ENCODE peak calls at places on chromosomes 11 and 22, in nine cellular contexts. One of them, this sample, is unnamed.

GRCh38 chr11:61679893-61680621 is at the start of gene DAGLA:
- DNase-seq in lower lobe of right lung: peak; percentile 82
- DNase-seq in activated B cell treated with CpG ODN at 0.5 μM for 24 hours: peak; percentile 70
- DNase-seq in activated CD4-positive, alpha-beta T cell treated with anti-CD3 and anti-CD28 coated beads, Interleukin-2, amount 10 ng/mL, durations not matched to agents 7 days and 5 days: peak; percentile 70
- DNase-seq in stimulated activated CD4-positive, alpha-beta T cell treated with anti-CD3 and anti-CD28 coated beads, Interleukin-1b, Interleukin-23, amount 100 ng/mL, for 24 hours: peak; percentile 42
- DNase-seq in stimulated activated naive CD8-positive, alpha-beta T cell treated with anti-CD3 and anti-CD28 coated beads, Interleukin-15, amount 100 ng/mL, for 72 hours: peak; percentile 79
- DNase-seq in NCI-H460: peak; percentile 26
- DNase-seq in GDM1: peak; percentile 62
- DNase-seq in skeletal muscle cell: no peak
- DNase-seq in this sample: peak; percentile 14

GRCh38 chr11:3735827-3736226 is 61.5 kb downstream of the NUP98 start:
- DNase-seq in lower lobe of right lung: no peak
- DNase-seq in activated B cell treated with CpG ODN at 0.5 μM for 24 hours: no peak
- DNase-seq in activated CD4-positive, alpha-beta T cell treated with anti-CD3 and anti-CD28 coated beads, Interleukin-2, amount 10 ng/mL, durations not matched to agents 7 days and 5 days: no peak
- DNase-seq in stimulated activated CD4-positive, alpha-beta T cell treated with anti-CD3 and anti-CD28 coated beads, Interleukin-1b, Interleukin-23, amount 100 ng/mL, for 24 hours: no peak
- DNase-seq in stimulated activated naive CD8-positive, alpha-beta T cell treated with anti-CD3 and anti-CD28 coated beads, Interleukin-15, amount 100 ng/mL, for 72 hours: no peak
- DNase-seq in NCI-H460: no peak
- DNase-seq in GDM1: no peak
- DNase-seq in skeletal muscle cell: no peak
- DNase-seq in this sample: no peak

GRCh38 chr11:58900479-58901420 is 38.5 kb upstream of the GLYATL1 start:
- DNase-seq in lower lobe of right lung: peak; percentile 75
- DNase-seq in activated B cell treated with CpG ODN at 0.5 μM for 24 hours: no peak
- DNase-seq in activated CD4-positive, alpha-beta T cell treated with anti-CD3 and anti-CD28 coated beads, Interleukin-2, amount 10 ng/mL, durations not matched to agents 7 days and 5 days: peak; percentile 48
- DNase-seq in stimulated activated CD4-positive, alpha-beta T cell treated with anti-CD3 and anti-CD28 coated beads, Interleukin-1b, Interleukin-23, amount 100 ng/mL, for 24 hours: no peak
- DNase-seq in stimulated activated naive CD8-positive, alpha-beta T cell treated with anti-CD3 and anti-CD28 coated beads, Interleukin-15, amount 100 ng/mL, for 72 hours: peak; percentile 40
- DNase-seq in NCI-H460: peak; percentile 49
- DNase-seq in GDM1: peak; percentile 55
- DNase-seq in skeletal muscle cell: no peak
- DNase-seq in this sample: peak; percentile 9

GRCh38 chr11:60739114-60739513 is 14.6 kb downstream of the MS4A18 start:
- DNase-seq in lower lobe of right lung: no peak
- DNase-seq in activated B cell treated with CpG ODN at 0.5 μM for 24 hours: no peak
- DNase-seq in activated CD4-positive, alpha-beta T cell treated with anti-CD3 and anti-CD28 coated beads, Interleukin-2, amount 10 ng/mL, durations not matched to agents 7 days and 5 days: no peak
- DNase-seq in stimulated activated CD4-positive, alpha-beta T cell treated with anti-CD3 and anti-CD28 coated beads, Interleukin-1b, Interleukin-23, amount 100 ng/mL, for 24 hours: no peak
- DNase-seq in stimulated activated naive CD8-positive, alpha-beta T cell treated with anti-CD3 and anti-CD28 coated beads, Interleukin-15, amount 100 ng/mL, for 72 hours: no peak
- DNase-seq in NCI-H460: no peak
- DNase-seq in GDM1: no peak
- DNase-seq in skeletal muscle cell: no peak
- DNase-seq in this sample: no peak

GRCh38 chr11:116927163-116927772 is 89.8 kb upstream of the APOA1 start:
- DNase-seq in lower lobe of right lung: no peak
- DNase-seq in activated B cell treated with CpG ODN at 0.5 μM for 24 hours: no peak
- DNase-seq in activated CD4-positive, alpha-beta T cell treated with anti-CD3 and anti-CD28 coated beads, Interleukin-2, amount 10 ng/mL, durations not matched to agents 7 days and 5 days: peak; percentile 67
- DNase-seq in stimulated activated CD4-positive, alpha-beta T cell treated with anti-CD3 and anti-CD28 coated beads, Interleukin-1b, Interleukin-23, amount 100 ng/mL, for 24 hours: no peak
- DNase-seq in stimulated activated naive CD8-positive, alpha-beta T cell treated with anti-CD3 and anti-CD28 coated beads, Interleukin-15, amount 100 ng/mL, for 72 hours: peak; percentile 51
- DNase-seq in NCI-H460: no peak
- DNase-seq in GDM1: no peak
- DNase-seq in skeletal muscle cell: no peak
- DNase-seq in this sample: no peak

GRCh38 chr22:46766611-46767010 is 4.2 kb downstream of the TBC1D22A start:
- DNase-seq in lower lobe of right lung: peak; percentile 29
- DNase-seq in activated B cell treated with CpG ODN at 0.5 μM for 24 hours: no peak
- DNase-seq in activated CD4-positive, alpha-beta T cell treated with anti-CD3 and anti-CD28 coated beads, Interleukin-2, amount 10 ng/mL, durations not matched to agents 7 days and 5 days: no peak
- DNase-seq in stimulated activated CD4-positive, alpha-beta T cell treated with anti-CD3 and anti-CD28 coated beads, Interleukin-1b, Interleukin-23, amount 100 ng/mL, for 24 hours: no peak
- DNase-seq in stimulated activated naive CD8-positive, alpha-beta T cell treated with anti-CD3 and anti-CD28 coated beads, Interleukin-15, amount 100 ng/mL, for 72 hours: no peak
- DNase-seq in NCI-H460: no peak
- DNase-seq in GDM1: no peak
- DNase-seq in skeletal muscle cell: no peak
- DNase-seq in this sample: no peak

GRCh38 chr11:42849362-42849761 is 462.4 kb upstream of the API5 start:
- DNase-seq in lower lobe of right lung: no peak
- DNase-seq in activated B cell treated with CpG ODN at 0.5 μM for 24 hours: no peak
- DNase-seq in activated CD4-positive, alpha-beta T cell treated with anti-CD3 and anti-CD28 coated beads, Interleukin-2, amount 10 ng/mL, durations not matched to agents 7 days and 5 days: no peak
- DNase-seq in stimulated activated CD4-positive, alpha-beta T cell treated with anti-CD3 and anti-CD28 coated beads, Interleukin-1b, Interleukin-23, amount 100 ng/mL, for 24 hours: no peak
- DNase-seq in stimulated activated naive CD8-positive, alpha-beta T cell treated with anti-CD3 and anti-CD28 coated beads, Interleukin-15, amount 100 ng/mL, for 72 hours: no peak
- DNase-seq in NCI-H460: no peak
- DNase-seq in GDM1: no peak
- DNase-seq in skeletal muscle cell: no peak
- DNase-seq in this sample: no peak

GRCh38 chr11:60477035-60477445 is 15.5 kb upstream of the MS4A12 start:
- DNase-seq in lower lobe of right lung: no peak
- DNase-seq in activated B cell treated with CpG ODN at 0.5 μM for 24 hours: no peak
- DNase-seq in activated CD4-positive, alpha-beta T cell treated with anti-CD3 and anti-CD28 coated beads, Interleukin-2, amount 10 ng/mL, durations not matched to agents 7 days and 5 days: no peak
- DNase-seq in stimulated activated CD4-positive, alpha-beta T cell treated with anti-CD3 and anti-CD28 coated beads, Interleukin-1b, Interleukin-23, amount 100 ng/mL, for 24 hours: no peak
- DNase-seq in stimulated activated naive CD8-positive, alpha-beta T cell treated with anti-CD3 and anti-CD28 coated beads, Interleukin-15, amount 100 ng/mL, for 72 hours: no peak
- DNase-seq in NCI-H460: no peak
- DNase-seq in GDM1: no peak
- DNase-seq in skeletal muscle cell: no peak
- DNase-seq in this sample: no peak

GRCh38 chr22:19514831-19515565 is 9.2 kb downstream of the CLDN5 start:
- DNase-seq in lower lobe of right lung: no peak
- DNase-seq in activated B cell treated with CpG ODN at 0.5 μM for 24 hours: no peak
- DNase-seq in activated CD4-positive, alpha-beta T cell treated with anti-CD3 and anti-CD28 coated beads, Interleukin-2, amount 10 ng/mL, durations not matched to agents 7 days and 5 days: no peak
- DNase-seq in stimulated activated CD4-positive, alpha-beta T cell treated with anti-CD3 and anti-CD28 coated beads, Interleukin-1b, Interleukin-23, amount 100 ng/mL, for 24 hours: no peak
- DNase-seq in stimulated activated naive CD8-positive, alpha-beta T cell treated with anti-CD3 and anti-CD28 coated beads, Interleukin-15, amount 100 ng/mL, for 72 hours: no peak
- DNase-seq in NCI-H460: no peak
- DNase-seq in GDM1: no peak
- DNase-seq in skeletal muscle cell: peak; percentile 77
- DNase-seq in this sample: no peak

GRCh38 chr11:44434191-44434590 is 124.3 kb upstream of the ALX4 start:
- DNase-seq in lower lobe of right lung: no peak
- DNase-seq in activated B cell treated with CpG ODN at 0.5 μM for 24 hours: no peak
- DNase-seq in activated CD4-positive, alpha-beta T cell treated with anti-CD3 and anti-CD28 coated beads, Interleukin-2, amount 10 ng/mL, durations not matched to agents 7 days and 5 days: no peak
- DNase-seq in stimulated activated CD4-positive, alpha-beta T cell treated with anti-CD3 and anti-CD28 coated beads, Interleukin-1b, Interleukin-23, amount 100 ng/mL, for 24 hours: no peak
- DNase-seq in stimulated activated naive CD8-positive, alpha-beta T cell treated with anti-CD3 and anti-CD28 coated beads, Interleukin-15, amount 100 ng/mL, for 72 hours: no peak
- DNase-seq in NCI-H460: no peak
- DNase-seq in GDM1: no peak
- DNase-seq in skeletal muscle cell: no peak
- DNase-seq in this sample: no peak

GRCh38 chr22:42188808-42189447 is 58.3 kb upstream of the CYP2D6 start:
- DNase-seq in lower lobe of right lung: no peak
- DNase-seq in activated B cell treated with CpG ODN at 0.5 μM for 24 hours: no peak
- DNase-seq in activated CD4-positive, alpha-beta T cell treated with anti-CD3 and anti-CD28 coated beads, Interleukin-2, amount 10 ng/mL, durations not matched to agents 7 days and 5 days: no peak
- DNase-seq in stimulated activated CD4-positive, alpha-beta T cell treated with anti-CD3 and anti-CD28 coated beads, Interleukin-1b, Interleukin-23, amount 100 ng/mL, for 24 hours: no peak
- DNase-seq in stimulated activated naive CD8-positive, alpha-beta T cell treated with anti-CD3 and anti-CD28 coated beads, Interleukin-15, amount 100 ng/mL, for 72 hours: no peak
- DNase-seq in NCI-H460: no peak
- DNase-seq in GDM1: no peak
- DNase-seq in skeletal muscle cell: no peak
- DNase-seq in this sample: no peak

GRCh38 chr11:35288817-35289541 is 130.4 kb downstream of the SLC1A2 start:
- DNase-seq in lower lobe of right lung: no peak
- DNase-seq in activated B cell treated with CpG ODN at 0.5 μM for 24 hours: no peak
- DNase-seq in activated CD4-positive, alpha-beta T cell treated with anti-CD3 and anti-CD28 coated beads, Interleukin-2, amount 10 ng/mL, durations not matched to agents 7 days and 5 days: no peak
- DNase-seq in stimulated activated CD4-positive, alpha-beta T cell treated with anti-CD3 and anti-CD28 coated beads, Interleukin-1b, Interleukin-23, amount 100 ng/mL, for 24 hours: no peak
- DNase-seq in stimulated activated naive CD8-positive, alpha-beta T cell treated with anti-CD3 and anti-CD28 coated beads, Interleukin-15, amount 100 ng/mL, for 72 hours: no peak
- DNase-seq in NCI-H460: no peak
- DNase-seq in GDM1: no peak
- DNase-seq in skeletal muscle cell: no peak
- DNase-seq in this sample: no peak

GRCh38 chr11:65573391-65574146 is 1.2 kb downstream of the FAM89B start:
- DNase-seq in lower lobe of right lung: no peak
- DNase-seq in activated B cell treated with CpG ODN at 0.5 μM for 24 hours: no peak
- DNase-seq in activated CD4-positive, alpha-beta T cell treated with anti-CD3 and anti-CD28 coated beads, Interleukin-2, amount 10 ng/mL, durations not matched to agents 7 days and 5 days: no peak
- DNase-seq in stimulated activated CD4-positive, alpha-beta T cell treated with anti-CD3 and anti-CD28 coated beads, Interleukin-1b, Interleukin-23, amount 100 ng/mL, for 24 hours: no peak
- DNase-seq in stimulated activated naive CD8-positive, alpha-beta T cell treated with anti-CD3 and anti-CD28 coated beads, Interleukin-15, amount 100 ng/mL, for 72 hours: peak; percentile 44
- DNase-seq in NCI-H460: no peak
- DNase-seq in GDM1: no peak
- DNase-seq in skeletal muscle cell: no peak
- DNase-seq in this sample: no peak

GRCh38 chr11:38460901-38461300 is 1862.9 kb upstream of the RAG2 start:
- DNase-seq in lower lobe of right lung: peak; percentile 50
- DNase-seq in activated B cell treated with CpG ODN at 0.5 μM for 24 hours: no peak
- DNase-seq in activated CD4-positive, alpha-beta T cell treated with anti-CD3 and anti-CD28 coated beads, Interleukin-2, amount 10 ng/mL, durations not matched to agents 7 days and 5 days: no peak
- DNase-seq in stimulated activated CD4-positive, alpha-beta T cell treated with anti-CD3 and anti-CD28 coated beads, Interleukin-1b, Interleukin-23, amount 100 ng/mL, for 24 hours: no peak
- DNase-seq in stimulated activated naive CD8-positive, alpha-beta T cell treated with anti-CD3 and anti-CD28 coated beads, Interleukin-15, amount 100 ng/mL, for 72 hours: no peak
- DNase-seq in NCI-H460: no peak
- DNase-seq in GDM1: no peak
- DNase-seq in skeletal muscle cell: peak; percentile 90
- DNase-seq in this sample: no peak

GRCh38 chr11:15627560-15627959 is 512.8 kb downstream of the INSC start:
- DNase-seq in lower lobe of right lung: no peak
- DNase-seq in activated B cell treated with CpG ODN at 0.5 μM for 24 hours: no peak
- DNase-seq in activated CD4-positive, alpha-beta T cell treated with anti-CD3 and anti-CD28 coated beads, Interleukin-2, amount 10 ng/mL, durations not matched to agents 7 days and 5 days: no peak
- DNase-seq in stimulated activated CD4-positive, alpha-beta T cell treated with anti-CD3 and anti-CD28 coated beads, Interleukin-1b, Interleukin-23, amount 100 ng/mL, for 24 hours: no peak
- DNase-seq in stimulated activated naive CD8-positive, alpha-beta T cell treated with anti-CD3 and anti-CD28 coated beads, Interleukin-15, amount 100 ng/mL, for 72 hours: no peak
- DNase-seq in NCI-H460: no peak
- DNase-seq in GDM1: no peak
- DNase-seq in skeletal muscle cell: no peak
- DNase-seq in this sample: no peak

GRCh38 chr11:122306776-122307479 is 190.9 kb upstream of the BLID start:
- DNase-seq in lower lobe of right lung: no peak
- DNase-seq in activated B cell treated with CpG ODN at 0.5 μM for 24 hours: no peak
- DNase-seq in activated CD4-positive, alpha-beta T cell treated with anti-CD3 and anti-CD28 coated beads, Interleukin-2, amount 10 ng/mL, durations not matched to agents 7 days and 5 days: no peak
- DNase-seq in stimulated activated CD4-positive, alpha-beta T cell treated with anti-CD3 and anti-CD28 coated beads, Interleukin-1b, Interleukin-23, amount 100 ng/mL, for 24 hours: no peak
- DNase-seq in stimulated activated naive CD8-positive, alpha-beta T cell treated with anti-CD3 and anti-CD28 coated beads, Interleukin-15, amount 100 ng/mL, for 72 hours: no peak
- DNase-seq in NCI-H460: no peak
- DNase-seq in GDM1: no peak
- DNase-seq in skeletal muscle cell: no peak
- DNase-seq in this sample: no peak

GRCh38 chr22:50705851-50706351 is 32.1 kb upstream of the ACR start:
- DNase-seq in lower lobe of right lung: peak; percentile 40
- DNase-seq in activated B cell treated with CpG ODN at 0.5 μM for 24 hours: no peak
- DNase-seq in activated CD4-positive, alpha-beta T cell treated with anti-CD3 and anti-CD28 coated beads, Interleukin-2, amount 10 ng/mL, durations not matched to agents 7 days and 5 days: no peak
- DNase-seq in stimulated activated CD4-positive, alpha-beta T cell treated with anti-CD3 and anti-CD28 coated beads, Interleukin-1b, Interleukin-23, amount 100 ng/mL, for 24 hours: no peak
- DNase-seq in stimulated activated naive CD8-positive, alpha-beta T cell treated with anti-CD3 and anti-CD28 coated beads, Interleukin-15, amount 100 ng/mL, for 72 hours: no peak
- DNase-seq in NCI-H460: no peak
- DNase-seq in GDM1: no peak
- DNase-seq in skeletal muscle cell: no peak
- DNase-seq in this sample: no peak

GRCh38 chr11:119617343-119617713 is 111.7 kb downstream of the NECTIN1 start:
- DNase-seq in lower lobe of right lung: no peak
- DNase-seq in activated B cell treated with CpG ODN at 0.5 μM for 24 hours: no peak
- DNase-seq in activated CD4-positive, alpha-beta T cell treated with anti-CD3 and anti-CD28 coated beads, Interleukin-2, amount 10 ng/mL, durations not matched to agents 7 days and 5 days: no peak
- DNase-seq in stimulated activated CD4-positive, alpha-beta T cell treated with anti-CD3 and anti-CD28 coated beads, Interleukin-1b, Interleukin-23, amount 100 ng/mL, for 24 hours: no peak
- DNase-seq in stimulated activated naive CD8-positive, alpha-beta T cell treated with anti-CD3 and anti-CD28 coated beads, Interleukin-15, amount 100 ng/mL, for 72 hours: no peak
- DNase-seq in NCI-H460: no peak
- DNase-seq in GDM1: no peak
- DNase-seq in skeletal muscle cell: no peak
- DNase-seq in this sample: no peak

GRCh38 chr11:59283311-59283710 is 70.6 kb upstream of the MPEG1 start:
- DNase-seq in lower lobe of right lung: no peak
- DNase-seq in activated B cell treated with CpG ODN at 0.5 μM for 24 hours: no peak
- DNase-seq in activated CD4-positive, alpha-beta T cell treated with anti-CD3 and anti-CD28 coated beads, Interleukin-2, amount 10 ng/mL, durations not matched to agents 7 days and 5 days: no peak
- DNase-seq in stimulated activated CD4-positive, alpha-beta T cell treated with anti-CD3 and anti-CD28 coated beads, Interleukin-1b, Interleukin-23, amount 100 ng/mL, for 24 hours: no peak
- DNase-seq in stimulated activated naive CD8-positive, alpha-beta T cell treated with anti-CD3 and anti-CD28 coated beads, Interleukin-15, amount 100 ng/mL, for 72 hours: no peak
- DNase-seq in NCI-H460: no peak
- DNase-seq in GDM1: no peak
- DNase-seq in skeletal muscle cell: no peak
- DNase-seq in this sample: no peak

GRCh38 chr22:44091751-44092150 is 67.6 kb downstream of the PARVB start:
- DNase-seq in lower lobe of right lung: no peak
- DNase-seq in activated B cell treated with CpG ODN at 0.5 μM for 24 hours: no peak
- DNase-seq in activated CD4-positive, alpha-beta T cell treated with anti-CD3 and anti-CD28 coated beads, Interleukin-2, amount 10 ng/mL, durations not matched to agents 7 days and 5 days: no peak
- DNase-seq in stimulated activated CD4-positive, alpha-beta T cell treated with anti-CD3 and anti-CD28 coated beads, Interleukin-1b, Interleukin-23, amount 100 ng/mL, for 24 hours: no peak
- DNase-seq in stimulated activated naive CD8-positive, alpha-beta T cell treated with anti-CD3 and anti-CD28 coated beads, Interleukin-15, amount 100 ng/mL, for 72 hours: no peak
- DNase-seq in NCI-H460: no peak
- DNase-seq in GDM1: no peak
- DNase-seq in skeletal muscle cell: no peak
- DNase-seq in this sample: no peak

GRCh38 chr22:39808087-39808486 is 85.5 kb downstream of the ENTHD1 start:
- DNase-seq in lower lobe of right lung: no peak
- DNase-seq in activated B cell treated with CpG ODN at 0.5 μM for 24 hours: no peak
- DNase-seq in activated CD4-positive, alpha-beta T cell treated with anti-CD3 and anti-CD28 coated beads, Interleukin-2, amount 10 ng/mL, durations not matched to agents 7 days and 5 days: no peak
- DNase-seq in stimulated activated CD4-positive, alpha-beta T cell treated with anti-CD3 and anti-CD28 coated beads, Interleukin-1b, Interleukin-23, amount 100 ng/mL, for 24 hours: no peak
- DNase-seq in stimulated activated naive CD8-positive, alpha-beta T cell treated with anti-CD3 and anti-CD28 coated beads, Interleukin-15, amount 100 ng/mL, for 72 hours: peak; percentile 20
- DNase-seq in NCI-H460: peak; percentile 28
- DNase-seq in GDM1: no peak
- DNase-seq in skeletal muscle cell: no peak
- DNase-seq in this sample: no peak

GRCh38 chr11:94731921-94732601 is 36.1 kb upstream of the AMOTL1 start:
- DNase-seq in lower lobe of right lung: no peak
- DNase-seq in activated B cell treated with CpG ODN at 0.5 μM for 24 hours: no peak
- DNase-seq in activated CD4-positive, alpha-beta T cell treated with anti-CD3 and anti-CD28 coated beads, Interleukin-2, amount 10 ng/mL, durations not matched to agents 7 days and 5 days: no peak
- DNase-seq in stimulated activated CD4-positive, alpha-beta T cell treated with anti-CD3 and anti-CD28 coated beads, Interleukin-1b, Interleukin-23, amount 100 ng/mL, for 24 hours: no peak
- DNase-seq in stimulated activated naive CD8-positive, alpha-beta T cell treated with anti-CD3 and anti-CD28 coated beads, Interleukin-15, amount 100 ng/mL, for 72 hours: no peak
- DNase-seq in NCI-H460: peak; percentile 53
- DNase-seq in GDM1: no peak
- DNase-seq in skeletal muscle cell: peak; percentile 73
- DNase-seq in this sample: peak; percentile 93

GRCh38 chr11:22415481-22415880 is 77.3 kb downstream of the SLC17A6 start:
- DNase-seq in lower lobe of right lung: no peak
- DNase-seq in activated B cell treated with CpG ODN at 0.5 μM for 24 hours: no peak
- DNase-seq in activated CD4-positive, alpha-beta T cell treated with anti-CD3 and anti-CD28 coated beads, Interleukin-2, amount 10 ng/mL, durations not matched to agents 7 days and 5 days: no peak
- DNase-seq in stimulated activated CD4-positive, alpha-beta T cell treated with anti-CD3 and anti-CD28 coated beads, Interleukin-1b, Interleukin-23, amount 100 ng/mL, for 24 hours: no peak
- DNase-seq in stimulated activated naive CD8-positive, alpha-beta T cell treated with anti-CD3 and anti-CD28 coated beads, Interleukin-15, amount 100 ng/mL, for 72 hours: no peak
- DNase-seq in NCI-H460: no peak
- DNase-seq in GDM1: no peak
- DNase-seq in skeletal muscle cell: peak; percentile 69
- DNase-seq in this sample: no peak

GRCh38 chr11:129639300-129639699 is 176.3 kb upstream of the TMEM45B start:
- DNase-seq in lower lobe of right lung: no peak
- DNase-seq in activated B cell treated with CpG ODN at 0.5 μM for 24 hours: no peak
- DNase-seq in activated CD4-positive, alpha-beta T cell treated with anti-CD3 and anti-CD28 coated beads, Interleukin-2, amount 10 ng/mL, durations not matched to agents 7 days and 5 days: no peak
- DNase-seq in stimulated activated CD4-positive, alpha-beta T cell treated with anti-CD3 and anti-CD28 coated beads, Interleukin-1b, Interleukin-23, amount 100 ng/mL, for 24 hours: no peak
- DNase-seq in stimulated activated naive CD8-positive, alpha-beta T cell treated with anti-CD3 and anti-CD28 coated beads, Interleukin-15, amount 100 ng/mL, for 72 hours: peak; percentile 74
- DNase-seq in NCI-H460: peak; percentile 62
- DNase-seq in GDM1: no peak
- DNase-seq in skeletal muscle cell: peak; percentile 97
- DNase-seq in this sample: peak; percentile 96

GRCh38 chr11:62018978-62019664 is 51.7 kb upstream of the FTH1 start:
- DNase-seq in lower lobe of right lung: no peak
- DNase-seq in activated B cell treated with CpG ODN at 0.5 μM for 24 hours: no peak
- DNase-seq in activated CD4-positive, alpha-beta T cell treated with anti-CD3 and anti-CD28 coated beads, Interleukin-2, amount 10 ng/mL, durations not matched to agents 7 days and 5 days: no peak
- DNase-seq in stimulated activated CD4-positive, alpha-beta T cell treated with anti-CD3 and anti-CD28 coated beads, Interleukin-1b, Interleukin-23, amount 100 ng/mL, for 24 hours: no peak
- DNase-seq in stimulated activated naive CD8-positive, alpha-beta T cell treated with anti-CD3 and anti-CD28 coated beads, Interleukin-15, amount 100 ng/mL, for 72 hours: no peak
- DNase-seq in NCI-H460: no peak
- DNase-seq in GDM1: no peak
- DNase-seq in skeletal muscle cell: no peak
- DNase-seq in this sample: no peak

GRCh38 chr11:72975778-72976520 is 161.7 kb downstream of the ATG16L2 start:
- DNase-seq in lower lobe of right lung: no peak
- DNase-seq in activated B cell treated with CpG ODN at 0.5 μM for 24 hours: no peak
- DNase-seq in activated CD4-positive, alpha-beta T cell treated with anti-CD3 and anti-CD28 coated beads, Interleukin-2, amount 10 ng/mL, durations not matched to agents 7 days and 5 days: no peak
- DNase-seq in stimulated activated CD4-positive, alpha-beta T cell treated with anti-CD3 and anti-CD28 coated beads, Interleukin-1b, Interleukin-23, amount 100 ng/mL, for 24 hours: no peak
- DNase-seq in stimulated activated naive CD8-positive, alpha-beta T cell treated with anti-CD3 and anti-CD28 coated beads, Interleukin-15, amount 100 ng/mL, for 72 hours: no peak
- DNase-seq in NCI-H460: no peak
- DNase-seq in GDM1: no peak
- DNase-seq in skeletal muscle cell: peak; percentile 80
- DNase-seq in this sample: no peak

GRCh38 chr11:63511349-63511748 is 5.5 kb downstream of the LGALS12 start:
- DNase-seq in lower lobe of right lung: no peak
- DNase-seq in activated B cell treated with CpG ODN at 0.5 μM for 24 hours: no peak
- DNase-seq in activated CD4-positive, alpha-beta T cell treated with anti-CD3 and anti-CD28 coated beads, Interleukin-2, amount 10 ng/mL, durations not matched to agents 7 days and 5 days: no peak
- DNase-seq in stimulated activated CD4-positive, alpha-beta T cell treated with anti-CD3 and anti-CD28 coated beads, Interleukin-1b, Interleukin-23, amount 100 ng/mL, for 24 hours: no peak
- DNase-seq in stimulated activated naive CD8-positive, alpha-beta T cell treated with anti-CD3 and anti-CD28 coated beads, Interleukin-15, amount 100 ng/mL, for 72 hours: no peak
- DNase-seq in NCI-H460: no peak
- DNase-seq in GDM1: no peak
- DNase-seq in skeletal muscle cell: no peak
- DNase-seq in this sample: no peak

GRCh38 chr22:48153726-48154125 is 1391.3 kb downstream of the TBC1D22A start:
- DNase-seq in lower lobe of right lung: no peak
- DNase-seq in activated B cell treated with CpG ODN at 0.5 μM for 24 hours: no peak
- DNase-seq in activated CD4-positive, alpha-beta T cell treated with anti-CD3 and anti-CD28 coated beads, Interleukin-2, amount 10 ng/mL, durations not matched to agents 7 days and 5 days: no peak
- DNase-seq in stimulated activated CD4-positive, alpha-beta T cell treated with anti-CD3 and anti-CD28 coated beads, Interleukin-1b, Interleukin-23, amount 100 ng/mL, for 24 hours: no peak
- DNase-seq in stimulated activated naive CD8-positive, alpha-beta T cell treated with anti-CD3 and anti-CD28 coated beads, Interleukin-15, amount 100 ng/mL, for 72 hours: no peak
- DNase-seq in NCI-H460: no peak
- DNase-seq in GDM1: no peak
- DNase-seq in skeletal muscle cell: no peak
- DNase-seq in this sample: no peak

GRCh38 chr11:104146421-104146820 is 17.5 kb downstream of the PDGFD start:
- DNase-seq in lower lobe of right lung: no peak
- DNase-seq in activated B cell treated with CpG ODN at 0.5 μM for 24 hours: no peak
- DNase-seq in activated CD4-positive, alpha-beta T cell treated with anti-CD3 and anti-CD28 coated beads, Interleukin-2, amount 10 ng/mL, durations not matched to agents 7 days and 5 days: no peak
- DNase-seq in stimulated activated CD4-positive, alpha-beta T cell treated with anti-CD3 and anti-CD28 coated beads, Interleukin-1b, Interleukin-23, amount 100 ng/mL, for 24 hours: no peak
- DNase-seq in stimulated activated naive CD8-positive, alpha-beta T cell treated with anti-CD3 and anti-CD28 coated beads, Interleukin-15, amount 100 ng/mL, for 72 hours: no peak
- DNase-seq in NCI-H460: no peak
- DNase-seq in GDM1: no peak
- DNase-seq in skeletal muscle cell: no peak
- DNase-seq in this sample: no peak

This sample was measured in SW 1271.